ENCODE peak calls at places on chromosome 7, in seven cellular contexts. M is upper lobe of right lung; I is left kidney; V is astrocyte of the cerebellum; X is Caki2; Q is CD8-positive, alpha-beta memory T cell; L is prostate gland. T is an unnamed sample.

GRCh38 chr7:142104550-142105527 is 6.7 kb upstream of the MGAM2 start:
- DNase-seq in M (no peak), L (no peak), X (peak), I (no peak), Q (no peak), V (no peak), T (no peak)

GRCh38 chr7:27992092-27992491 is 188.5 kb downstream of the JAZF1 start:
- DNase-seq in V (peak), L (no peak), Q (no peak), M (no peak), I (no peak), X (no peak), T (no peak)

GRCh38 chr7:117278040-117278439 is 44.8 kb downstream of the WNT2 start:
- DNase-seq in L (no peak), Q (no peak), X (no peak), M (no peak), I (no peak), V (no peak), T (no peak)

GRCh38 chr7:78912781-78913180 is 540.7 kb downstream of the MAGI2 start:
- DNase-seq in Q (no peak), I (no peak), M (no peak), X (no peak), V (no peak), L (no peak), T (no peak)

GRCh38 chr7:84529480-84530205 is 335.1 kb upstream of the SEMA3A start:
- DNase-seq in L (no peak), X (peak), Q (no peak), M (no peak), I (no peak), V (peak), T (no peak)

GRCh38 chr7:8418627-8419245 is 14.7 kb upstream of the NXPH1 start:
- DNase-seq in L (peak), Q (peak), X (peak), V (peak), M (no peak), I (peak), T (no peak)

GRCh38 chr7:22578048-22578770 is 78.2 kb upstream of the STEAP1B start:
- DNase-seq in Q (no peak), L (no peak), V (peak), I (peak), M (no peak), X (peak), T (no peak)

GRCh38 chr7:131896189-131896855 is 339.9 kb upstream of the PODXL start:
- DNase-seq in Q (no peak), I (no peak), M (no peak), V (no peak), X (no peak), L (no peak), T (no peak)

GRCh38 chr7:127650842-127651555 is 995 bp upstream of the SND1 start:
- DNase-seq in Q (no peak), I (peak), L (peak), X (no peak), M (no peak), V (no peak), T (no peak)

GRCh38 chr7:93894426-93894825 is 3.9 kb upstream of the TFPI2 start:
- DNase-seq in L (no peak), V (no peak), M (no peak), X (no peak), I (no peak), Q (no peak), T (no peak)

GRCh38 chr7:12267542-12267941 is 56.4 kb downstream of the TMEM106B start:
- DNase-seq in X (no peak), V (no peak), I (no peak), M (no peak), L (no peak), Q (no peak), T (no peak)

GRCh38 chr7:155594961-155595366 is 48.6 kb upstream of the CNPY1 start:
- DNase-seq in I (peak), M (no peak), L (no peak), V (no peak), X (no peak), Q (no peak), T (peak)

GRCh38 chr7:131546583-131547111 is 9.8 kb downstream of the PODXL start:
- DNase-seq in X (peak), Q (peak), I (peak), M (no peak), V (no peak), L (no peak), T (no peak)

GRCh38 chr7:122719010-122719578 is 16.4 kb upstream of the RNF148 start:
- DNase-seq in X (no peak), Q (no peak), V (no peak), I (no peak), L (no peak), M (no peak), T (no peak)

GRCh38 chr7:38107486-38107893 is 70.6 kb upstream of the STARD3NL start:
- DNase-seq in L (peak), M (no peak), X (peak), Q (peak), V (peak), I (peak), T (peak)

GRCh38 chr7:135341049-135341448 is 107.4 kb downstream of the STRA8 start:
- DNase-seq in Q (no peak), L (no peak), V (no peak), M (no peak), I (no peak), X (no peak), T (no peak)

GRCh38 chr7:143381427-143382125 is 431 bp downstream of the ZYX start:
- DNase-seq in X (no peak), M (peak), V (peak), Q (no peak), L (peak), I (peak), T (peak)

GRCh38 chr7:17988136-17988535 is 39.5 kb downstream of the PRPS1L1 start:
- DNase-seq in X (no peak), V (no peak), I (no peak), Q (no peak), M (no peak), L (no peak), T (no peak)

GRCh38 chr7:125516194-125516593 is 586.6 kb upstream of the POT1 start:
- DNase-seq in X (no peak), Q (no peak), V (no peak), L (no peak), M (no peak), I (peak), T (no peak)

GRCh38 chr7:29017666-29018065 is 59.5 kb upstream of the TRIL start:
- DNase-seq in Q (no peak), I (no peak), L (no peak), X (no peak), V (peak), M (no peak), T (no peak)

GRCh38 chr7:41624818-41625217 is 78.1 kb downstream of the INHBA start:
- DNase-seq in Q (no peak), M (no peak), L (no peak), X (no peak), I (no peak), V (no peak), T (no peak)

GRCh38 chr7:6294839-6295238 is 22.4 kb upstream of the CYTH3 start:
- DNase-seq in M (no peak), Q (no peak), X (no peak), L (no peak), I (no peak), V (no peak), T (no peak)

GRCh38 chr7:126958367-126958766 is 294.4 kb downstream of the GRM8 start:
- DNase-seq in Q (no peak), X (no peak), M (peak), V (no peak), I (no peak), L (no peak), T (no peak)

GRCh38 chr7:153628825-153629224 is 423.4 kb upstream of the DPP6 start:
- DNase-seq in M (no peak), I (peak), V (no peak), Q (no peak), X (no peak), L (no peak), T (no peak)

GRCh38 chr7:10128748-10129147 is 844.9 kb upstream of the PHF14 start:
- DNase-seq in M (no peak), I (peak), V (no peak), L (no peak), X (no peak), Q (no peak), T (no peak)

GRCh38 chr7:132518102-132518838 is 58.0 kb downstream of the PLXNA4 start:
- DNase-seq in V (no peak), Q (no peak), L (no peak), M (no peak), X (peak), I (no peak), T (no peak)

GRCh38 chr7:134892002-134892693 is 94.2 kb upstream of the AGBL3 start:
- DNase-seq in Q (no peak), X (no peak), M (no peak), I (peak), V (no peak), L (no peak), T (no peak)

GRCh38 chr7:113087278-113087998 is 811 bp upstream of the GPR85 start:
- DNase-seq in L (no peak), V (peak), M (no peak), Q (no peak), X (peak), I (peak), T (no peak)

GRCh38 chr7:51255536-51256243 is 60.9 kb downstream of the COBL start:
- DNase-seq in Q (no peak), X (no peak), L (no peak), V (no peak), M (no peak), I (no peak), T (no peak)

GRCh38 chr7:79090543-79090942 is 362.9 kb downstream of the MAGI2 start:
- DNase-seq in M (no peak), Q (no peak), X (no peak), L (no peak), I (no peak), V (no peak), T (no peak)

GRCh38 chr7:6186578-6186977 is 85.8 kb downstream of the CYTH3 start:
- DNase-seq in V (no peak), X (no peak), M (no peak), Q (no peak), I (no peak), L (no peak), T (no peak)

GRCh38 chr7:16026253-16027020 is 340.0 kb upstream of the MEOX2 start:
- DNase-seq in I (no peak), M (no peak), Q (no peak), L (no peak), V (no peak), X (no peak), T (no peak)

GRCh38 chr7:79912213-79912633 is 222.4 kb upstream of the GNAI1 start:
- DNase-seq in X (no peak), L (no peak), M (no peak), I (no peak), V (no peak), Q (no peak), T (no peak)

GRCh38 chr7:1668932-1669485 is 1.1 kb upstream of the ELFN1 start:
- DNase-seq in X (no peak), M (peak), Q (peak), L (no peak), V (no peak), I (peak), T (peak)

GRCh38 chr7:131170440-131171105 is 157.1 kb upstream of the MKLN1 start:
- DNase-seq in V (no peak), X (no peak), Q (no peak), M (no peak), L (no peak), I (peak), T (no peak)

GRCh38 chr7:151100921-151101320 is 14.6 kb downstream of the AGAP3 start:
- DNase-seq in L (no peak), Q (peak), X (no peak), V (no peak), M (no peak), I (no peak), T (peak)